ENCODE peak calls at places on chromosomes 13 and 19, in six cellular contexts. L is activated effector memory CD4-positive, alpha-beta T cell treated with anti-CD3 and anti-CD28 coated beads, Interleukin-2, amount 50 U/mL, for 16 hours; Y is central memory CD4-positive, alpha-beta T cell; E is NCI-H187; X is B cell; S is Peyer's patch. C is an unnamed sample.

GRCh38 chr19:38173324-38174041 is 50.5 kb downstream of the DPF1 start:
- DNase-seq in L (no peak), Y (no peak), E (no peak), X (no peak), S (no peak), C (no peak)

GRCh38 chr19:42401365-42402303 is 11.5 kb upstream of the CNFN start:
- DNase-seq in L (peak), Y (peak), E (peak), X (peak), S (peak), C (peak)

GRCh38 chr19:17526922-17527321 is 15.5 kb downstream of the PGLS start:
- DNase-seq in L (no peak), Y (no peak), E (no peak), X (peak), S (peak), C (no peak)

GRCh38 chr13:27334774-27335490 is 64.3 kb downstream of the RASL11A start:
- DNase-seq in L (no peak), Y (no peak), E (no peak), X (no peak), S (no peak), C (no peak)

GRCh38 chr19:33482486-33482885 is 39.1 kb downstream of the PEPD start:
- DNase-seq in L (no peak), Y (no peak), E (no peak), X (no peak), S (no peak), C (no peak)

GRCh38 chr19:3343619-3344502 is 22.5 kb upstream of the NFIC start:
- DNase-seq in L (peak), Y (peak), E (no peak), X (no peak), S (peak), C (no peak)

GRCh38 chr13:41053384-41053826 is 7.9 kb upstream of the WBP4 start:
- DNase-seq in L (no peak), Y (no peak), E (no peak), X (peak), S (no peak), C (no peak)

GRCh38 chr19:21264891-21265290 is 64.3 kb downstream of the ZNF708 start:
- DNase-seq in L (no peak), Y (no peak), E (no peak), X (no peak), S (no peak), C (no peak)

GRCh38 chr19:1608414-1609391 is 3.4 kb upstream of the UQCR11 start:
- DNase-seq in L (peak), Y (peak), E (no peak), X (no peak), S (peak), C (no peak)